ENCODE peak calls at places on chromosome 7, in six cellular contexts. One of them, this sample, is unnamed.
A peak's percentile ranks its signal among the peaks of the same experiment; 100 is the strongest.

GRCh38 chr7:55130079-55130476 is 111.3 kb downstream of the EGFR start:
- DNase-seq in left ventricle myocardium inferior: no peak
- DNase-seq in stomach: no peak
- DNase-seq in aorta: no peak
- DNase-seq in GM23248: peak; percentile 58
- DNase-seq in fibroblast of lung: peak; percentile 42
- DNase-seq in this sample: no peak

GRCh38 chr7:153087498-153087897 is 327.9 kb downstream of the ACTR3B start:
- DNase-seq in GM23248: no peak
- DNase-seq in stomach: no peak
- DNase-seq in fibroblast of lung: no peak
- DNase-seq in aorta: no peak
- DNase-seq in left ventricle myocardium inferior: no peak
- DNase-seq in this sample: no peak

GRCh38 chr7:18125536-18125935 is 97.9 kb upstream of the PRPS1L1 start:
- DNase-seq in stomach: no peak
- DNase-seq in fibroblast of lung: peak; percentile 8
- DNase-seq in left ventricle myocardium inferior: no peak
- DNase-seq in GM23248: peak; percentile 38
- DNase-seq in aorta: no peak
- DNase-seq in this sample: no peak

GRCh38 chr7:80675090-80675489 is 36.6 kb downstream of the CD36 start:
- DNase-seq in left ventricle myocardium inferior: no peak
- DNase-seq in stomach: no peak
- DNase-seq in fibroblast of lung: no peak
- DNase-seq in aorta: no peak
- DNase-seq in GM23248: no peak
- DNase-seq in this sample: no peak

GRCh38 chr7:96508371-96508770 is 186.5 kb upstream of the SLC25A13 start:
- DNase-seq in GM23248: no peak
- DNase-seq in left ventricle myocardium inferior: no peak
- DNase-seq in aorta: no peak
- DNase-seq in fibroblast of lung: peak; percentile 22
- DNase-seq in stomach: no peak
- DNase-seq in this sample: no peak

GRCh38 chr7:105353752-105354328 is 34.9 kb downstream of the SRPK2 start:
- DNase-seq in aorta: peak; percentile 71
- DNase-seq in stomach: peak; percentile 49
- DNase-seq in GM23248: peak; percentile 72
- DNase-seq in fibroblast of lung: peak; percentile 43
- DNase-seq in left ventricle myocardium inferior: peak; percentile 60
- DNase-seq in this sample: peak; percentile 66

GRCh38 chr7:149670288-149670687 is 103.1 kb downstream of the ZNF467 start:
- DNase-seq in stomach: peak; percentile 48
- DNase-seq in GM23248: peak; percentile 57
- DNase-seq in aorta: no peak
- DNase-seq in left ventricle myocardium inferior: peak; percentile 18
- DNase-seq in fibroblast of lung: peak; percentile 68
- DNase-seq in this sample: no peak

GRCh38 chr7:2247141-2247985 is 5.3 kb downstream of the NUDT1 start:
- DNase-seq in stomach: no peak
- DNase-seq in aorta: no peak
- DNase-seq in fibroblast of lung: no peak
- DNase-seq in left ventricle myocardium inferior: no peak
- DNase-seq in GM23248: peak; percentile 62
- DNase-seq in this sample: no peak

GRCh38 chr7:137626469-137627067 is 220.2 kb downstream of the DGKI start:
- DNase-seq in aorta: peak; percentile 46
- DNase-seq in fibroblast of lung: peak; percentile 59
- DNase-seq in left ventricle myocardium inferior: no peak
- DNase-seq in GM23248: peak; percentile 73
- DNase-seq in stomach: peak; percentile 38
- DNase-seq in this sample: peak; percentile 35

GRCh38 chr7:18521945-18522566 is 26.5 kb downstream of the HDAC9 start:
- DNase-seq in fibroblast of lung: no peak
- DNase-seq in GM23248: no peak
- DNase-seq in aorta: no peak
- DNase-seq in stomach: no peak
- DNase-seq in left ventricle myocardium inferior: no peak
- DNase-seq in this sample: no peak

GRCh38 chr7:44141221-44141850 is at the start of gene MYL7:
- DNase-seq in left ventricle myocardium inferior: no peak
- DNase-seq in fibroblast of lung: no peak
- DNase-seq in aorta: peak; percentile 29
- DNase-seq in GM23248: no peak
- DNase-seq in stomach: no peak
- DNase-seq in this sample: no peak

GRCh38 chr7:2812831-2813230 is 31.3 kb downstream of the GNA12 start:
- DNase-seq in stomach: no peak
- DNase-seq in GM23248: no peak
- DNase-seq in left ventricle myocardium inferior: no peak
- DNase-seq in aorta: peak; percentile 27
- DNase-seq in fibroblast of lung: peak; percentile 33
- DNase-seq in this sample: no peak

GRCh38 chr7:55437375-55437774 is 72.2 kb downstream of the LANCL2 start:
- DNase-seq in stomach: no peak
- DNase-seq in aorta: no peak
- DNase-seq in GM23248: no peak
- DNase-seq in fibroblast of lung: no peak
- DNase-seq in left ventricle myocardium inferior: no peak
- DNase-seq in this sample: no peak

GRCh38 chr7:158111556-158111880 is 476.1 kb downstream of the PTPRN2 start:
- DNase-seq in fibroblast of lung: no peak
- DNase-seq in stomach: peak; percentile 15
- DNase-seq in left ventricle myocardium inferior: no peak
- DNase-seq in aorta: no peak
- DNase-seq in GM23248: no peak
- DNase-seq in this sample: no peak

GRCh38 chr7:91632234-91632947 is 248.1 kb downstream of the MTERF1 start:
- DNase-seq in fibroblast of lung: no peak
- DNase-seq in stomach: no peak
- DNase-seq in GM23248: no peak
- DNase-seq in left ventricle myocardium inferior: no peak
- DNase-seq in aorta: no peak
- DNase-seq in this sample: no peak

GRCh38 chr7:13179011-13179574 is 491.7 kb downstream of the ARL4A start:
- DNase-seq in aorta: no peak
- DNase-seq in GM23248: peak; percentile 3
- DNase-seq in stomach: no peak
- DNase-seq in left ventricle myocardium inferior: no peak
- DNase-seq in fibroblast of lung: peak; percentile 19
- DNase-seq in this sample: no peak

GRCh38 chr7:44194069-44194468 is 4.8 kb upstream of the GCK start:
- DNase-seq in stomach: no peak
- DNase-seq in GM23248: peak; percentile 67
- DNase-seq in fibroblast of lung: peak; percentile 11
- DNase-seq in aorta: no peak
- DNase-seq in left ventricle myocardium inferior: no peak
- DNase-seq in this sample: no peak

GRCh38 chr7:39952791-39953190 is 2.7 kb downstream of the CDK13 start:
- DNase-seq in aorta: no peak
- DNase-seq in fibroblast of lung: peak; percentile 36
- DNase-seq in stomach: no peak
- DNase-seq in left ventricle myocardium inferior: no peak
- DNase-seq in GM23248: peak; percentile 50
- DNase-seq in this sample: no peak

GRCh38 chr7:108014747-108015682 is 12.1 kb upstream of the LAMB1 start:
- DNase-seq in aorta: no peak
- DNase-seq in GM23248: peak; percentile 56
- DNase-seq in stomach: no peak
- DNase-seq in fibroblast of lung: peak; percentile 79
- DNase-seq in left ventricle myocardium inferior: no peak
- DNase-seq in this sample: no peak

GRCh38 chr7:31058122-31058521 is 6.0 kb downstream of the ADCYAP1R1 start:
- DNase-seq in aorta: no peak
- DNase-seq in stomach: no peak
- DNase-seq in fibroblast of lung: no peak
- DNase-seq in left ventricle myocardium inferior: no peak
- DNase-seq in GM23248: peak; percentile 45
- DNase-seq in this sample: no peak

DNA sequence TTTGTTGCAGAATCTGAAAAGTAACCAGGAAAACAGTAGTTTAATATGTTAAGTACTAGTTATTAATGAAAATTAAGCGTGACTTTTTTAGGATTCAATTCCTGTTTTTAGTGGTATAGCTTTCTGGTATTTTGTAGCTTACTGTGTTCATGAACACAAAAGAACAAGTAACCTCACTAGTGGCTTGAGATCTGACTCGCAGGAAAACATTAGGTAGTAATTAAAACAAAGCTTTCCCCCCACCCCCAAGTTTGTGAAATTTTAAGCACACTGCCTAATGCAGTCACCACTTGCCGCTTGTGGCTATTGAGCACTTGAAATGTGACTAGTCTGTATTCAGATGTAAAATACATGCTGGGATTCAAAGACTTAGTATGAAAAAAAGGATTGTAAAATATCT is 102.5 kb upstream of the RPA3 start:
- DNase-seq in GM23248: peak; percentile 10
- DNase-seq in left ventricle myocardium inferior: no peak
- DNase-seq in fibroblast of lung: no peak
- DNase-seq in stomach: no peak
- DNase-seq in aorta: no peak
- DNase-seq in this sample: no peak
- H3K4me1 ChIP-seq in GM23248: no peaks in the 10 kb centered on the region
- H3K4me1 ChIP-seq in left ventricle myocardium inferior: no peaks in the 10 kb centered on the region
- H3K4me1 ChIP-seq in fibroblast of lung: no peaks in the 10 kb centered on the region
- H3K4me1 ChIP-seq in stomach: peaks cover 8% of the 10 kb centered on the region
- H3K4me1 ChIP-seq in aorta: no peaks in the 10 kb centered on the region
- H3K4me1 ChIP-seq in this sample: no peaks in the 10 kb centered on the region

GRCh38 chr7:94697671-94697994 is 41.7 kb upstream of the SGCE start:
- DNase-seq in GM23248: no peak
- DNase-seq in left ventricle myocardium inferior: no peak
- DNase-seq in fibroblast of lung: no peak
- DNase-seq in aorta: no peak
- DNase-seq in stomach: no peak
- DNase-seq in this sample: no peak

GRCh38 chr7:94701555-94701973 is 45.6 kb upstream of the SGCE start:
- DNase-seq in stomach: no peak
- DNase-seq in fibroblast of lung: peak; percentile 19
- DNase-seq in aorta: no peak
- DNase-seq in GM23248: peak; percentile 48
- DNase-seq in left ventricle myocardium inferior: no peak
- DNase-seq in this sample: no peak

GRCh38 chr7:94696981-94697670 is 41.2 kb upstream of the SGCE start:
- DNase-seq in left ventricle myocardium inferior: no peak
- DNase-seq in fibroblast of lung: peak; percentile 98
- DNase-seq in GM23248: peak; percentile 96
- DNase-seq in aorta: peak; percentile 60
- DNase-seq in stomach: peak; percentile 44
- DNase-seq in this sample: peak; percentile 70

GRCh38 chr7:94700926-94701554 is 45.1 kb upstream of the SGCE start:
- DNase-seq in stomach: no peak
- DNase-seq in left ventricle myocardium inferior: no peak
- DNase-seq in aorta: no peak
- DNase-seq in fibroblast of lung: peak; percentile 47
- DNase-seq in GM23248: no peak
- DNase-seq in this sample: no peak

GRCh38 chr7:94698275-94698674 is 42.3 kb upstream of the SGCE start:
- DNase-seq in stomach: no peak
- DNase-seq in fibroblast of lung: peak; percentile 90
- DNase-seq in left ventricle myocardium inferior: no peak
- DNase-seq in GM23248: peak; percentile 81
- DNase-seq in aorta: no peak
- DNase-seq in this sample: no peak
- H3K4me3 ChIP-seq in stomach: no peak overlapping the region
- H3K4me3 ChIP-seq in fibroblast of lung: no peak overlapping the region
- H3K4me3 ChIP-seq in left ventricle myocardium inferior: no peak overlapping the region
- H3K4me3 ChIP-seq in GM23248: peak overlapping the region; percentile 37
- H3K4me3 ChIP-seq in aorta: no peak overlapping the region
- H3K4me3 ChIP-seq in this sample: no peak overlapping the region

GRCh38 chr7:7344583-7344982 is 162.2 kb downstream of the C1GALT1 start:
- DNase-seq in stomach: no peak
- DNase-seq in left ventricle myocardium inferior: no peak
- DNase-seq in fibroblast of lung: no peak
- DNase-seq in aorta: no peak
- DNase-seq in GM23248: no peak
- DNase-seq in this sample: no peak
- H3K4me1 ChIP-seq in stomach: no peaks in the 10 kb centered on the region
- H3K4me1 ChIP-seq in left ventricle myocardium inferior: no peaks in the 10 kb centered on the region
- H3K4me1 ChIP-seq in fibroblast of lung: no peaks in the 10 kb centered on the region
- H3K4me1 ChIP-seq in aorta: no peaks in the 10 kb centered on the region
- H3K4me1 ChIP-seq in GM23248: no peaks in the 10 kb centered on the region
- H3K4me1 ChIP-seq in this sample: no peaks in the 10 kb centered on the region

DNA sequence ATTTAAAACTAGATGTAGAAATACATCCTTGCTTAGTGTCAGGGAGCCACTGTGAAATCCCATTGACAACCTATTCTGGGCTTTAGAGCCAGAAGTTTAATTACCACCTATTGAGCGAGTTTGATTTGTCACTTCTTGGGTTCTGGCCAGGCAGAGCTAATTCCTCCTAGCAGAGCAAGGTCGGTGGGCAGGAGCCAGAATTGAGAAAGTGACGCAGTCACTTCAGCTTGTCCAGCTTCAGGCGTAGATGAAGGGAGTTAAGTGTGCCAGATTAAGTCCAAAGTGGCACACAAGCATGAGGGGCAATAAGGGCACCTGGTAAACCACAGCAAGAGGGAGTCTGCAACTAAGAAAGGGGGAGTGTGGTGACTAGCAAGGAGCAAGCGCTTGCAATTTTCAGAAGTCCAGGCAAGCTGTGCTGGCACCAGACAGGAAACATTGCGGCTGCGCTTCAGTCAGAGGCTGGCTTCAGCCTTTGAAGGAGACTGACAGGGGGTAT is 119.4 kb downstream of the ST7 start:
- DNase-seq in left ventricle myocardium inferior: peak; percentile 44
- DNase-seq in aorta: peak; percentile 75
- DNase-seq in GM23248: peak; percentile 83
- DNase-seq in stomach: peak; percentile 84
- DNase-seq in fibroblast of lung: peak; percentile 64
- DNase-seq in this sample: peak; percentile 71
- H3K4me3 ChIP-seq in left ventricle myocardium inferior: peak overlapping the region; percentile 36
- H3K4me3 ChIP-seq in aorta: no peak overlapping the region
- H3K4me3 ChIP-seq in GM23248: no peak overlapping the region
- H3K4me3 ChIP-seq in stomach: no peak overlapping the region
- H3K4me3 ChIP-seq in fibroblast of lung: no peak overlapping the region
- H3K4me3 ChIP-seq in this sample: no peak overlapping the region

DNA sequence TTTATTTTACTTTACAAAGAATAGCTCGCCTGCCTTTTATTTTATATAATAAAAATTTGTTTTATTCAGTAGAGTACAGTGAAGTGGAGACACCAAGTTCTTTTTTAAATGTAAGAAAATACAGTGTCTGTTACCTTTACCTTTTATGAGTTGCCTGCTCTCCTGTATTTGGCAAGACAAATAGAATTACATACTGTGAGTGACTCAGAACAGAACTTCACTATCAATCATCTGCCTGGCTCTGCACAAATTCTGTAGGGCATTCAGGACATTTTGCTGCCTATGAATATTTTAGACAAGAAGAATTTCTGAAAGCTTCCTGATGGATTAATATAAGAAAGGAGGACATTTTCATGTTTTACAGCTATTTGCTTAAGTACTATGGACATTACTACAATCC is 135.5 kb upstream of the PHF14 start:
- DNase-seq in left ventricle myocardium inferior: no peak
- DNase-seq in fibroblast of lung: no peak
- DNase-seq in stomach: no peak
- DNase-seq in aorta: no peak
- DNase-seq in GM23248: no peak
- DNase-seq in this sample: no peak
- H3K4me1 ChIP-seq in left ventricle myocardium inferior: no peaks in the 10 kb centered on the region
- H3K4me1 ChIP-seq in fibroblast of lung: no peaks in the 10 kb centered on the region
- H3K4me1 ChIP-seq in stomach: no peaks in the 10 kb centered on the region
- H3K4me1 ChIP-seq in aorta: no peaks in the 10 kb centered on the region
- H3K4me1 ChIP-seq in GM23248: no peaks in the 10 kb centered on the region
- H3K4me1 ChIP-seq in this sample: no peaks in the 10 kb centered on the region

This sample was measured in right lobe of liver.